ENCODE peak calls at places on chromosomes 1 and 21, in ten cellular contexts. I, A, G, H, J, N, R, Y, U and L are unnamed samples.

GRCh38 chr1:182340233-182341058 is 51.1 kb downstream of the GLUL start:
- DNase-seq in I (no peak), A (no peak), G (peak; percentile 35), H (no peak), J (no peak), N (peak; percentile 18), R (no peak), Y (no peak), U (no peak), L (no peak)

GRCh38 chr21:45067462-45068285 is 6.7 kb upstream of the ADARB1 start:
- DNase-seq in I (no peak), A (no peak), G (no peak), H (no peak), J (no peak), N (no peak), R (no peak), Y (no peak), U (no peak), L (no peak)

GRCh38 chr1:18482721-18483425 is 2.1 kb downstream of the KLHDC7A start:
- DNase-seq in I (no peak), A (no peak), G (no peak), H (no peak), J (no peak), N (no peak), R (no peak), Y (no peak), U (no peak), L (no peak)

GRCh38 chr1:180503274-180503862 is 991 bp upstream of the ACBD6 start:
- DNase-seq in I (no peak), A (no peak), G (no peak), H (no peak), J (no peak), N (no peak), R (no peak), Y (no peak), U (no peak), L (no peak)

GRCh38 chr1:53781654-53782053 is 42.7 kb upstream of the GLIS1 start:
- DNase-seq in I (peak; percentile 44), A (no peak), G (no peak), H (no peak), J (no peak), N (no peak), R (no peak), Y (no peak), U (no peak), L (no peak)

GRCh38 chr1:234597894-234598293 is 12.1 kb downstream of the IRF2BP2 start:
- DNase-seq in I (peak; percentile 66), A (no peak), G (peak; percentile 57), H (peak; percentile 47), J (no peak), N (no peak), R (peak; percentile 52), Y (peak; percentile 58), U (no peak), L (no peak)

GRCh38 chr1:16921391-16922185 is at the start of gene CROCC:
- DNase-seq in I (no peak), A (no peak), G (no peak), H (peak; percentile 40), J (no peak), N (peak; percentile 42), R (peak; percentile 57), Y (no peak), U (peak; percentile 69), L (no peak)

GRCh38 chr1:95407864-95408291 is 173.9 kb downstream of the RWDD3 start:
- DNase-seq in I (no peak), A (no peak), G (no peak), H (no peak), J (no peak), N (no peak), R (no peak), Y (no peak), U (no peak), L (no peak)

GRCh38 chr21:17270234-17270633 is 242.6 kb upstream of the CXADR start:
- DNase-seq in I (peak; percentile 31), A (no peak), G (peak; percentile 82), H (no peak), J (no peak), N (no peak), R (peak; percentile 63), Y (peak; percentile 77), U (no peak), L (peak; percentile 41)

GRCh38 chr1:179817056-179817455 is 60.5 kb downstream of the TOR1AIP2 start:
- DNase-seq in I (no peak), A (no peak), G (no peak), H (no peak), J (no peak), N (no peak), R (no peak), Y (no peak), U (peak; percentile 44), L (no peak)

GRCh38 chr1:152933196-152933595 is 13.8 kb upstream of the SPRR5 start:
- DNase-seq in I (no peak), A (no peak), G (no peak), H (no peak), J (no peak), N (no peak), R (no peak), Y (no peak), U (no peak), L (no peak)

GRCh38 chr21:14358775-14359174 is 24.2 kb downstream of the HSPA13 start:
- DNase-seq in I (no peak), A (no peak), G (no peak), H (no peak), J (no peak), N (no peak), R (no peak), Y (no peak), U (no peak), L (no peak)

GRCh38 chr1:245860681-245861552 is 646.2 kb downstream of the SMYD3 start:
- DNase-seq in I (peak; percentile 71), A (no peak), G (no peak), H (no peak), J (no peak), N (no peak), R (no peak), Y (no peak), U (no peak), L (no peak)

GRCh38 chr1:46026531-46026930 is 105.9 kb downstream of the PIK3R3 start:
- DNase-seq in I (no peak), A (peak; percentile 9), G (no peak), H (no peak), J (no peak), N (no peak), R (no peak), Y (no peak), U (no peak), L (no peak)

GRCh38 chr1:34984435-34985062 is 598 bp downstream of the TMEM35B start:
- DNase-seq in I (peak; percentile 33), A (no peak), G (peak; percentile 61), H (no peak), J (peak; percentile 49), N (no peak), R (peak; percentile 26), Y (peak; percentile 69), U (no peak), L (no peak)

GRCh38 chr1:29453502-29454240 is 217.3 kb downstream of the PTPRU start:
- DNase-seq in I (peak; percentile 53), A (no peak), G (peak; percentile 41), H (no peak), J (peak; percentile 39), N (no peak), R (peak; percentile 63), Y (peak; percentile 47), U (no peak), L (no peak)

GRCh38 chr21:40421121-40421520 is 425.8 kb downstream of the DSCAM start:
- DNase-seq in I (no peak), A (no peak), G (no peak), H (no peak), J (no peak), N (no peak), R (no peak), Y (no peak), U (no peak), L (no peak)

GRCh38 chr1:180157108-180157507 is 2.4 kb downstream of the QSOX1 start:
- DNase-seq in I (peak; percentile 65), A (no peak), G (no peak), H (no peak), J (peak; percentile 38), N (no peak), R (peak; percentile 33), Y (no peak), U (no peak), L (no peak)

DNA sequence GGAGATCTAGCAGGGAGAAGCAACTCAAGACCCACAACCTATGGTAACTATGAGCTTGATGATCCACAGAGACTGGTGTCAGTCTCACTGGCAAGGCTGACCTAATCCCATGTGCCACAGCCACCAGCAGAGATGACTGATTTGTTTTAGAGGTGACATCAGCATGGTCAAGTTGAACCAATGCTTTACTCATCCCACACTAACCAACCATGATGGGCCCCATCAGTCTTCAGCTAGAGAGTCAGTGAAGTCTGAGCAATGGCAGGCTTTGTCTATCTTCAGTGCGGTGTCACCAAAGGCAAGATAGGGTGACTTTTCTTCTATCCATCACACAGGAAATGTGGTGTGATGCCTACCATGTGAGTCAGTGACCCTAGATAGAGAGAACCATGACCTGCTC is 1470.7 kb downstream of the NCAM2 start:
- DNase-seq in I (no peak), A (no peak), G (no peak), H (no peak), J (no peak), N (no peak), R (no peak), Y (no peak), U (no peak), L (no peak)
- TF ChIP-seq CTCF in I (no peak), A (no peak), G (no peak), H (no peak), J (no peak), N (no peak), R (no peak), Y (no peak), U (no peak), L (no peak)

GRCh38 chr1:1216770-1217620 is 3.0 kb upstream of the TNFRSF4 start:
- DNase-seq in I (no peak), A (no peak), G (no peak), H (no peak), J (no peak), N (no peak), R (no peak), Y (no peak), U (no peak), L (no peak)
- H3K27ac ChIP-seq in I (no peak overlapping the region), A (no peak overlapping the region), G (no peak overlapping the region), H (peak overlapping the region; percentile 43), J (no peak overlapping the region), N (peak overlapping the region; percentile 55), R (no peak overlapping the region), Y (no peak overlapping the region), U (no peak overlapping the region), L (peak overlapping the region; percentile 78)

GRCh38 chr1:69305621-69306020 is 262.1 kb upstream of the LRRC7 start:
- DNase-seq in I (no peak), A (no peak), G (no peak), H (no peak), J (no peak), N (no peak), R (no peak), Y (no peak), U (no peak), L (no peak)
- TF ChIP-seq CTCF in I (no peak), A (no peak), G (no peak), H (no peak), J (no peak), N (no peak), R (no peak), Y (no peak), U (no peak), L (no peak)

DNA sequence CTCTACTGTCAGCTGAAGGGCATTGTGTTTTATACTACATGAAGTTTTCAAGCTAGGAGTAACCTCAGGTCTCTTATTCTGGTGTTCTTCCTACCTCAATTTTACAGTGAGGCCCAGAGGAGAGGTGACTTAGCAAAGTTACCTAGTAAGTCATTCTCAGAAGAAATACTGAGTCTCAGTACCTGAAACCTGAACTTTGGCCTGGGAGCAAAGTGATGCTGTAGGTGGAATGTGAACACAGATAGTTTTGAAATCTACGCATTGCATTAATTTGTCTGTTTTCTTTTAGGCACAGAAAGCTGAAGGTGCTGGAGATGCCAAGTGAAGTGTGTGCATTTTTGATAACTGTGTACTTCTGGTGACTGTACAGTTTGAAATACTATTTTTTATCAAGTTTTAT is 2.6 kb downstream of the HMGN2 start:
- DNase-seq in I (no peak), A (no peak), G (no peak), H (no peak), J (no peak), N (no peak), R (no peak), Y (no peak), U (no peak), L (no peak)
- H3K27ac ChIP-seq in I (no peak overlapping the region), A (no peak overlapping the region), G (no peak overlapping the region), H (no peak overlapping the region), J (no peak overlapping the region), N (no peak overlapping the region), R (peak overlapping the region; percentile 6), Y (no peak overlapping the region), U (no peak overlapping the region), L (peak overlapping the region; percentile 100)